ENCODE peak calls at places on chromosomes 12 and 14, in five cellular contexts. One of them, this sample, is unnamed.
A peak's percentile ranks its signal among the peaks of the same experiment; 100 is the strongest.

GRCh38 chr14:45135181-45135580 is 549 bp upstream of the FANCM start:
- DNase-seq in cardiac muscle cell: peak; percentile 49
- DNase-seq in heart left ventricle: no peak
- DNase-seq in left ventricle myocardium inferior: no peak
- DNase-seq in pancreas: no peak
- DNase-seq in this sample: no peak

GRCh38 chr12:57732726-57733593 is 5.6 kb downstream of the AGAP2 start:
- DNase-seq in cardiac muscle cell: no peak
- DNase-seq in heart left ventricle: no peak
- DNase-seq in left ventricle myocardium inferior: no peak
- DNase-seq in pancreas: no peak
- DNase-seq in this sample: no peak

GRCh38 chr14:91387996-91388395 is 29.6 kb downstream of the CCDC88C start:
- DNase-seq in cardiac muscle cell: no peak
- DNase-seq in heart left ventricle: no peak
- DNase-seq in left ventricle myocardium inferior: no peak
- DNase-seq in pancreas: no peak
- DNase-seq in this sample: no peak

GRCh38 chr14:24952851-24953666 is 96.9 kb downstream of the STXBP6 start:
- DNase-seq in cardiac muscle cell: no peak
- DNase-seq in heart left ventricle: no peak
- DNase-seq in left ventricle myocardium inferior: no peak
- DNase-seq in pancreas: no peak
- DNase-seq in this sample: no peak

GRCh38 chr14:53108292-53108937 is 44.7 kb downstream of the DDHD1 start:
- DNase-seq in cardiac muscle cell: no peak
- DNase-seq in heart left ventricle: no peak
- DNase-seq in left ventricle myocardium inferior: no peak
- DNase-seq in pancreas: no peak
- DNase-seq in this sample: no peak

GRCh38 chr14:54920052-54920451 is 17.4 kb upstream of the GCH1 start:
- DNase-seq in cardiac muscle cell: no peak
- DNase-seq in heart left ventricle: no peak
- DNase-seq in left ventricle myocardium inferior: no peak
- DNase-seq in pancreas: no peak
- DNase-seq in this sample: no peak

GRCh38 chr14:77268989-77269595 is 1.9 kb downstream of the NGB start:
- DNase-seq in cardiac muscle cell: no peak
- DNase-seq in heart left ventricle: no peak
- DNase-seq in left ventricle myocardium inferior: no peak
- DNase-seq in pancreas: no peak
- DNase-seq in this sample: no peak

GRCh38 chr14:101854366-101854765 is 92.9 kb downstream of the PPP2R5C start:
- DNase-seq in cardiac muscle cell: peak; percentile 7
- DNase-seq in heart left ventricle: no peak
- DNase-seq in left ventricle myocardium inferior: no peak
- DNase-seq in pancreas: no peak
- DNase-seq in this sample: no peak

GRCh38 chr12:67701121-67701520 is 52.6 kb downstream of the DYRK2 start:
- DNase-seq in cardiac muscle cell: no peak
- DNase-seq in heart left ventricle: no peak
- DNase-seq in left ventricle myocardium inferior: no peak
- DNase-seq in pancreas: no peak
- DNase-seq in this sample: no peak

GRCh38 chr12:47273191-47273626 is 193.4 kb upstream of the AMIGO2 start:
- DNase-seq in cardiac muscle cell: no peak
- DNase-seq in heart left ventricle: no peak
- DNase-seq in left ventricle myocardium inferior: no peak
- DNase-seq in pancreas: no peak
- DNase-seq in this sample: no peak

GRCh38 chr14:58200480-58200841 is 512 bp downstream of the ACTR10 start:
- DNase-seq in cardiac muscle cell: no peak
- DNase-seq in heart left ventricle: no peak
- DNase-seq in left ventricle myocardium inferior: no peak
- DNase-seq in pancreas: no peak
- DNase-seq in this sample: no peak

GRCh38 chr12:100154472-100155247 is 12.0 kb upstream of the BLTP3B start:
- DNase-seq in cardiac muscle cell: peak; percentile 73
- DNase-seq in heart left ventricle: peak; percentile 82
- DNase-seq in left ventricle myocardium inferior: peak; percentile 79
- DNase-seq in pancreas: peak; percentile 53
- DNase-seq in this sample: no peak

GRCh38 chr14:104735830-104736642 is 12.0 kb downstream of the ADSS1 start:
- DNase-seq in cardiac muscle cell: peak; percentile 79
- DNase-seq in heart left ventricle: peak; percentile 94
- DNase-seq in left ventricle myocardium inferior: peak; percentile 90
- DNase-seq in pancreas: no peak
- DNase-seq in this sample: peak; percentile 83

GRCh38 chr14:65745396-65746190 is 333.1 kb downstream of the FUT8 start:
- DNase-seq in cardiac muscle cell: no peak
- DNase-seq in heart left ventricle: no peak
- DNase-seq in left ventricle myocardium inferior: no peak
- DNase-seq in pancreas: no peak
- DNase-seq in this sample: no peak

GRCh38 chr12:53217049-53217929 is 10.2 kb upstream of the ITGB7 start:
- DNase-seq in cardiac muscle cell: peak; percentile 56
- DNase-seq in heart left ventricle: peak; percentile 50
- DNase-seq in left ventricle myocardium inferior: peak; percentile 43
- DNase-seq in pancreas: no peak
- DNase-seq in this sample: no peak

GRCh38 chr12:6208140-6208539 is 7.9 kb downstream of the CD9 start:
- DNase-seq in cardiac muscle cell: no peak
- DNase-seq in heart left ventricle: no peak
- DNase-seq in left ventricle myocardium inferior: no peak
- DNase-seq in pancreas: no peak
- DNase-seq in this sample: no peak

GRCh38 chr12:37546206-37546605 is 770.4 kb upstream of the ALG10B start:
- DNase-seq in cardiac muscle cell: no peak
- DNase-seq in heart left ventricle: no peak
- DNase-seq in left ventricle myocardium inferior: no peak
- DNase-seq in pancreas: no peak
- DNase-seq in this sample: no peak

GRCh38 chr12:108814462-108815211 is 42.7 kb downstream of the SSH1 start:
- DNase-seq in cardiac muscle cell: no peak
- DNase-seq in heart left ventricle: peak; percentile 61
- DNase-seq in left ventricle myocardium inferior: no peak
- DNase-seq in pancreas: no peak
- DNase-seq in this sample: no peak

GRCh38 chr12:121214171-121214777 is 4.3 kb downstream of the P2RX4 start:
- DNase-seq in cardiac muscle cell: peak; percentile 78
- DNase-seq in heart left ventricle: no peak
- DNase-seq in left ventricle myocardium inferior: no peak
- DNase-seq in pancreas: no peak
- DNase-seq in this sample: no peak

GRCh38 chr12:121212875-121213274 is 2.9 kb downstream of the P2RX4 start:
- DNase-seq in cardiac muscle cell: no peak
- DNase-seq in heart left ventricle: no peak
- DNase-seq in left ventricle myocardium inferior: no peak
- DNase-seq in pancreas: no peak
- DNase-seq in this sample: no peak

GRCh38 chr12:121217066-121217465 is 7.1 kb downstream of the P2RX4 start:
- DNase-seq in cardiac muscle cell: no peak
- DNase-seq in heart left ventricle: no peak
- DNase-seq in left ventricle myocardium inferior: no peak
- DNase-seq in pancreas: no peak
- DNase-seq in this sample: no peak

GRCh38 chr12:121216102-121216501 is 6.2 kb downstream of the P2RX4 start:
- DNase-seq in cardiac muscle cell: no peak
- DNase-seq in heart left ventricle: no peak
- DNase-seq in left ventricle myocardium inferior: no peak
- DNase-seq in pancreas: no peak
- DNase-seq in this sample: no peak

DNA sequence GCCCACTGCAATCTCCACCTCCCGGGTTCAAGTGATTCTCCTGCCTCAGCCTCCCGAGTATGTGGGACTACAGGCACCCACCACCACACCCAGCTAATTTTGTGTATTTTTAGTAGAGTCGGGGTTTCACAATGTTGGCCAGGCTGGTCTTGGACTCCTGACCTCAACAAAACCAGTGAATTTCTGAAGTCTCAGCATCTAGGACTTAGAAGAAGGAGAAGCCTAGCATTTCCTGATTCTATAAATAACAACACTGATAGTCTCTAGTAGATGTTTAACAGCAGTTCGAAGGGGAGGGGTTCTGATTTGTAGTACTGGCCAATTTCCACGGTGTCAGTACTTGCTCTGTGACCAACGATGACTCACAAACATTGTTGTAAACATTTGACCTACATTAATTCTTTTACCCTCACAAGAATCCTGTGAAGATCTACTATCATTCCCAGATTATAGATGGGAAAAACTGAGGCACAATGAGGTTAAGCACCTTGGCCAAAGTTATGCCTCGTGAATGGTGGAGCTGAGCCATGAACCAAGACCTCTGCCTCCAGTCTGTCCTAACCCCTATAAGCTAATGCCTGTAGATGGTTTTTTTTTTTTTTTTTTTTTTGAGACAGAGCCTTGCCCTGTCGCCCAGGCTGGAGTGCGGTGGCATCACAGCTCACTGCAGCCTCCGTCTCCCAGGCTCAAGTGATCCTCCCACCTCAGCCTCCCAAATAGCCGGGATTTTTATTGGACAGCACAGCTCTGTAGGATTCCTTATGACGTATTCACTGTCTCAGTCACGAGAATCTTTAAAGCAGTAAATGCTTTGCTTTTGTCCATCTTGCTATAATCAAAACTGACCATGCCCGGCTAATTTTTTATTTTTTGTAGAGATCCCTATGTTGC is 5.2 kb downstream of the P2RX4 start:
- DNase-seq in cardiac muscle cell: peak; percentile 85
- DNase-seq in heart left ventricle: no peak
- DNase-seq in left ventricle myocardium inferior: no peak
- DNase-seq in pancreas: peak; percentile 83
- DNase-seq in this sample: no peak
- H3K27ac ChIP-seq in cardiac muscle cell: no peak overlapping the region
- H3K27ac ChIP-seq in heart left ventricle: no peak overlapping the region
- H3K27ac ChIP-seq in left ventricle myocardium inferior: peak overlapping the region; percentile 66
- H3K27ac ChIP-seq in pancreas: peak overlapping the region; percentile 88
- H3K27ac ChIP-seq in this sample: peak overlapping the region; percentile 62

GRCh38 chr12:111776836-111777344 is 10.2 kb downstream of the ALDH2 start:
- DNase-seq in cardiac muscle cell: no peak
- DNase-seq in heart left ventricle: no peak
- DNase-seq in left ventricle myocardium inferior: no peak
- DNase-seq in pancreas: no peak
- DNase-seq in this sample: no peak

GRCh38 chr12:111775205-111776193 is 8.8 kb downstream of the ALDH2 start:
- DNase-seq in cardiac muscle cell: peak; percentile 98
- DNase-seq in heart left ventricle: peak; percentile 90
- DNase-seq in left ventricle myocardium inferior: peak; percentile 88
- DNase-seq in pancreas: peak; percentile 89
- DNase-seq in this sample: peak; percentile 63

GRCh38 chr12:111777345-111778045 is 10.8 kb downstream of the ALDH2 start:
- DNase-seq in cardiac muscle cell: no peak
- DNase-seq in heart left ventricle: peak; percentile 58
- DNase-seq in left ventricle myocardium inferior: no peak
- DNase-seq in pancreas: peak; percentile 88
- DNase-seq in this sample: no peak

GRCh38 chr12:111769599-111769998 is 2.9 kb downstream of the ALDH2 start:
- DNase-seq in cardiac muscle cell: no peak
- DNase-seq in heart left ventricle: no peak
- DNase-seq in left ventricle myocardium inferior: no peak
- DNase-seq in pancreas: no peak
- DNase-seq in this sample: no peak

GRCh38 chr12:111773801-111774551 is 7.2 kb downstream of the ALDH2 start:
- DNase-seq in cardiac muscle cell: peak; percentile 95
- DNase-seq in heart left ventricle: peak; percentile 79
- DNase-seq in left ventricle myocardium inferior: peak; percentile 72
- DNase-seq in pancreas: peak; percentile 75
- DNase-seq in this sample: no peak
- H3K4me3 ChIP-seq in cardiac muscle cell: no peak overlapping the region
- H3K4me3 ChIP-seq in heart left ventricle: no peak overlapping the region
- H3K4me3 ChIP-seq in left ventricle myocardium inferior: peak overlapping the region; percentile 40
- H3K4me3 ChIP-seq in pancreas: no peak overlapping the region
- H3K4me3 ChIP-seq in this sample: peak overlapping the region; percentile 43

GRCh38 chr12:23751641-23752040 is 197.8 kb downstream of the SOX5 start:
- DNase-seq in cardiac muscle cell: no peak
- DNase-seq in heart left ventricle: no peak
- DNase-seq in left ventricle myocardium inferior: no peak
- DNase-seq in pancreas: no peak
- DNase-seq in this sample: no peak
- TF ChIP-seq CTCF in cardiac muscle cell: no peak
- TF ChIP-seq CTCF in heart left ventricle: no peak
- TF ChIP-seq CTCF in left ventricle myocardium inferior: no peak
- TF ChIP-seq CTCF in pancreas: no peak
- TF ChIP-seq CTCF in this sample: no peak

DNA sequence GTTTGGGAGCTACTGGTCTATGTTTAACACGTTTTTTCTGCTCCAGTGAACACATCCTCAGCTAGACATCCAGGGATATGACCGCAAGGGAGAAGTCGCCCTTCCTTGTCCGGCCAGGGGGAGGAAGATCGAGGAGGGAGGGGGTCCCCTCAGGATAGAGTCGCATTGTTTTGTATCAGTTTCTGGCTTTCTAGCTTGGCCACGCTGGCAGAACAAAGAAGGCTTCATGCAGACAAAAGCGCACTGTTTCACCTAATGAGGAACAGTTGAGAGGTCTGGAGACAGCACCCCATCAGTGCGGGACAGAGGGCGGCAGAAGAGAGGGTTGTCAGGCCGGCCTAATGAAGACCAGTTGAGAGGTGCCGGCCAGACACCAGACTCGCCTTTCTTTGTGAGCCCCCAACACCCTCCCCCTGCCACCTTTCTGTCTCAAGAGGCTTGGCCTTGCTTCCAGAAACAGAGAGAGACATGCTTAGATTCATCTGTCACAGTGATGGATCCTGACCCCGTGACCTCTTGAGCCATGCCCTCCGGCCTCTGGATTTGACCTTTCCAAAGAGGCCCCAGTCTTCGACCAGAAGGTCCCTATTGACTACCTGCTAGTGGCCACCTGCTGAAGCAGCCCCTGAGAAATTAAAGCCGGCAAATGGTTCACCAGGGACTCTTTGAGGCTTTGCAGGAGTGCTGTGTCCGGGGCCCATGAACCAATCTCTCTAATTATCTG is 254.7 kb upstream of the TBX3 start:
- DNase-seq in cardiac muscle cell: no peak
- DNase-seq in heart left ventricle: no peak
- DNase-seq in left ventricle myocardium inferior: no peak
- DNase-seq in pancreas: no peak
- DNase-seq in this sample: no peak
- H3K27ac ChIP-seq in cardiac muscle cell: no peak overlapping the region
- H3K27ac ChIP-seq in heart left ventricle: no peak overlapping the region
- H3K27ac ChIP-seq in left ventricle myocardium inferior: no peak overlapping the region
- H3K27ac ChIP-seq in pancreas: no peak overlapping the region
- H3K27ac ChIP-seq in this sample: no peak overlapping the region

GRCh38 chr12:124746649-124747425 is 116.8 kb downstream of the SCARB1 start:
- DNase-seq in cardiac muscle cell: no peak
- DNase-seq in heart left ventricle: no peak
- DNase-seq in left ventricle myocardium inferior: no peak
- DNase-seq in pancreas: no peak
- DNase-seq in this sample: no peak
- H3K4me3 ChIP-seq in cardiac muscle cell: no peak overlapping the region
- H3K4me3 ChIP-seq in heart left ventricle: no peak overlapping the region
- H3K4me3 ChIP-seq in left ventricle myocardium inferior: no peak overlapping the region
- H3K4me3 ChIP-seq in pancreas: no peak overlapping the region
- H3K4me3 ChIP-seq in this sample: peak overlapping the region; percentile 2

DNA sequence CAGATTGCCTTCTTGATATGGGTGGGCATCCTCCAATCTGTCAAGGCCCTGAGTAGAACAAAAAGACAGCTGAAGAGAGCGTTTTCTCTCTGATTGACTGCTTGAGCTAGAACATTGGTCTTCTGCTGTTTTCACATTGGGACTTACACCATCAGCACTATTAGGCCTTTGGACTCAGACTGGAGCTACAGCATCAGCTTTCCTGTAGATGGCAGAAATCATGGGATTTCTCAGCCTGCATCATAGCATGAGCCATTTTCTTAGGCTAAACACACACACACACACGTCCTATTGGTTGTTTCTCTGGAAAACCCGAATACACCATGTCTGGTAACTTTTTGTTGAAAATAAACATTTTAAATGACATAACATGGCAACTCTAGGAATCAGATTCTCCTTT is 15.8 kb upstream of the PPM1A start:
- DNase-seq in cardiac muscle cell: no peak
- DNase-seq in heart left ventricle: no peak
- DNase-seq in left ventricle myocardium inferior: no peak
- DNase-seq in pancreas: no peak
- DNase-seq in this sample: no peak
- TF ChIP-seq CTCF in cardiac muscle cell: no peak
- TF ChIP-seq CTCF in heart left ventricle: no peak
- TF ChIP-seq CTCF in left ventricle myocardium inferior: no peak
- TF ChIP-seq CTCF in pancreas: no peak
- TF ChIP-seq CTCF in this sample: no peak